ENCODE peak calls at places on chromosomes 16 and 17, in nine cellular contexts. S is cardiac fibroblast; M is fibroblast of the aortic adventitia; G is esophagus squamous epithelium; J is OCI-LY7; V is heart left ventricle; Q is CD4-positive, CD25-positive, alpha-beta regulatory T cell; I is brain microvascular endothelial cell; K is CD8-positive, alpha-beta T cell. R is an unnamed sample.

GRCh38 chr17:71765437-71765836 is 355.4 kb upstream of the SOX9 start:
- DNase-seq in S (no peak), Q (no peak), K (no peak), I (no peak), V (no peak), M (no peak), J (no peak), G (no peak), R (peak)

GRCh38 chr16:11914759-11915643 is 755 bp downstream of the GSPT1 start:
- DNase-seq in S (peak), J (peak), V (peak), G (no peak), M (peak), Q (peak), I (peak), K (peak), R (no peak)

GRCh38 chr17:8185580-8186445 is 4.2 kb downstream of the BORCS6 start:
- DNase-seq in K (peak), G (no peak), S (peak), I (peak), Q (peak), J (peak), M (peak), V (peak), R (no peak)

GRCh38 chr16:63530208-63530607 is 1494.0 kb upstream of the CDH8 start:
- DNase-seq in K (no peak), J (no peak), I (no peak), G (no peak), S (peak), Q (no peak), V (no peak), M (no peak), R (no peak)

GRCh38 chr17:76270127-76270592 is 5.0 kb downstream of the UBALD2 start:
- DNase-seq in V (no peak), Q (no peak), I (no peak), M (no peak), G (no peak), K (no peak), J (peak), S (no peak), R (no peak)

GRCh38 chr17:29376667-29377268 is 13.4 kb upstream of the TAOK1 start:
- DNase-seq in J (no peak), G (no peak), S (peak), Q (no peak), V (no peak), I (peak), K (no peak), M (peak), R (peak)

GRCh38 chr16:11355862-11356261 is 10.6 kb downstream of the RMI2 start:
- DNase-seq in I (no peak), G (no peak), K (no peak), Q (no peak), V (no peak), S (no peak), J (no peak), M (no peak), R (no peak)

GRCh38 chr17:12850996-12851395 is 61.7 kb downstream of the ARHGAP44 start:
- DNase-seq in V (no peak), S (no peak), Q (no peak), K (no peak), J (no peak), M (no peak), G (no peak), I (no peak), R (no peak)

GRCh38 chr17:50659220-50659619 is 24.5 kb downstream of the ABCC3 start:
- DNase-seq in S (no peak), I (no peak), M (no peak), G (no peak), K (no peak), Q (no peak), J (no peak), V (no peak), R (no peak)

GRCh38 chr17:49814781-49815496 is 26.5 kb downstream of the KAT7 start:
- DNase-seq in S (no peak), Q (no peak), J (no peak), V (no peak), G (no peak), K (no peak), M (no peak), I (no peak), R (no peak)

GRCh38 chr16:566475-567361 is at the start of gene NHLRC4:
- DNase-seq in G (no peak), V (peak), M (peak), I (peak), S (peak), K (peak), J (peak), Q (peak), R (no peak)

GRCh38 chr16:81493755-81494433 is 49.3 kb downstream of the CMIP start:
- DNase-seq in K (no peak), M (peak), Q (no peak), J (no peak), I (peak), V (no peak), S (peak), G (no peak), R (peak)

GRCh38 chr17:28908640-28909098 is 5.8 kb upstream of the DHRS13 start:
- DNase-seq in M (peak), Q (no peak), V (no peak), G (no peak), K (no peak), I (peak), J (no peak), S (peak), R (peak)

GRCh38 chr16:73056911-73057310 is 9.0 kb upstream of the ZFHX3 start:
- DNase-seq in K (no peak), I (no peak), G (no peak), M (peak), J (no peak), S (peak), Q (no peak), V (no peak), R (no peak)

GRCh38 chr17:81509048-81509686 is 3.4 kb downstream of the ACTG1 start:
- DNase-seq in M (no peak), I (no peak), G (no peak), V (no peak), S (peak), Q (no peak), J (peak), K (no peak), R (no peak)

GRCh38 chr17:1177099-1177996 is 2.4 kb downstream of the ABR start:
- DNase-seq in S (peak), Q (no peak), V (no peak), M (peak), K (no peak), J (no peak), G (no peak), I (no peak), R (no peak)

GRCh38 chr17:34764716-34765115 is 185.3 kb downstream of the TMEM132E start:
- DNase-seq in J (no peak), G (no peak), I (no peak), M (no peak), S (no peak), K (no peak), V (no peak), Q (no peak), R (no peak)

GRCh38 chr17:31693433-31694210 is 165.4 kb downstream of the COPRS start:
- DNase-seq in Q (no peak), S (peak), M (peak), G (no peak), J (no peak), I (no peak), V (no peak), K (no peak), R (no peak)

GRCh38 chr17:17071531-17072360 is 29.5 kb downstream of the MPRIP start:
- DNase-seq in S (no peak), K (no peak), M (no peak), G (no peak), J (no peak), V (peak), Q (no peak), I (no peak), R (no peak)

GRCh38 chr17:72661093-72661944 is 431.2 kb downstream of the SLC39A11 start:
- DNase-seq in J (no peak), Q (no peak), G (no peak), V (no peak), M (no peak), S (no peak), I (no peak), K (no peak), R (no peak)

GRCh38 chr17:49745175-49746139 is 18.5 kb downstream of the FAM117A start:
- DNase-seq in J (no peak), M (no peak), V (no peak), K (no peak), Q (no peak), S (no peak), G (no peak), I (no peak), R (no peak)

GRCh38 chr17:43467981-43468541 is 15.7 kb upstream of the DHX8 start:
- DNase-seq in M (peak), G (no peak), S (peak), J (no peak), Q (no peak), V (no peak), I (peak), K (no peak), R (peak)

GRCh38 chr17:77271421-77271820 is 130.7 kb downstream of the SEC14L1 start:
- DNase-seq in Q (no peak), S (no peak), G (no peak), K (no peak), J (no peak), I (no peak), M (no peak), V (no peak), R (no peak)

GRCh38 chr17:5031365-5032082 is 3.7 kb downstream of the SLC52A1 start:
- DNase-seq in K (peak), I (peak), S (peak), G (no peak), M (peak), V (peak), Q (peak), J (peak), R (peak)

GRCh38 chr16:57993452-57993851 is 7.0 kb downstream of the ZNF319 start:
- DNase-seq in G (no peak), J (no peak), V (no peak), I (no peak), Q (no peak), K (no peak), S (no peak), M (no peak), R (no peak)

GRCh38 chr17:34990921-34991365 is 10.6 kb downstream of the LIG3 start:
- DNase-seq in Q (no peak), I (no peak), M (no peak), G (no peak), J (no peak), K (no peak), S (peak), V (no peak), R (no peak)

GRCh38 chr16:69123894-69124293 is 8.5 kb downstream of the CHTF8 start:
- DNase-seq in S (peak), J (peak), V (no peak), K (peak), Q (peak), M (peak), I (peak), G (no peak), R (no peak)

GRCh38 chr16:86517033-86517432 is 6.7 kb downstream of the FOXF1 start:
- DNase-seq in Q (no peak), G (no peak), M (no peak), K (no peak), V (peak), S (no peak), J (no peak), I (no peak), R (no peak)

GRCh38 chr16:66130296-66130910 is 236.1 kb upstream of the CDH5 start:
- DNase-seq in V (no peak), G (no peak), M (peak), I (peak), J (no peak), Q (no peak), K (no peak), S (peak), R (no peak)

GRCh38 chr17:79871131-79871530 is 31.9 kb upstream of the CBX4 start:
- DNase-seq in K (no peak), I (no peak), Q (no peak), M (no peak), V (peak), J (no peak), S (no peak), G (no peak), R (no peak)

GRCh38 chr17:57431415-57431814 is 175.1 kb downstream of the MSI2 start:
- DNase-seq in K (no peak), S (no peak), G (no peak), Q (no peak), M (no peak), J (no peak), I (no peak), V (no peak), R (no peak)

GRCh38 chr17:36000730-36001108 is 634 bp downstream of the CCL15 start:
- DNase-seq in K (no peak), J (no peak), I (no peak), M (no peak), G (no peak), S (no peak), V (no peak), Q (no peak), R (no peak)

GRCh38 chr16:68445458-68445857 is 2.9 kb downstream of the SMPD3 start:
- DNase-seq in G (no peak), V (no peak), Q (no peak), J (peak), M (no peak), K (no peak), S (peak), I (peak), R (no peak)

GRCh38 chr16:4454618-4455017 is 19.8 kb downstream of the NMRAL1 start:
- DNase-seq in Q (no peak), J (no peak), K (no peak), G (no peak), I (no peak), S (no peak), V (no peak), M (no peak), R (no peak)

GRCh38 chr17:44564429-44564828 is 7.1 kb downstream of the FZD2 start:
- DNase-seq in I (no peak), J (no peak), M (no peak), S (no peak), G (no peak), V (no peak), Q (no peak), K (no peak), R (no peak)

GRCh38 chr17:81349397-81350319 is 45.6 kb upstream of the BAHCC1 start:
- DNase-seq in S (peak), M (peak), G (no peak), Q (no peak), J (no peak), V (no peak), I (no peak), K (no peak), R (peak)

GRCh38 chr17:31486351-31487062 is 95.0 kb downstream of the RAB11FIP4 start:
- DNase-seq in G (no peak), S (no peak), M (no peak), K (no peak), J (no peak), I (no peak), Q (no peak), V (peak), R (no peak)

GRCh38 chr17:17504341-17505140 is 8.3 kb upstream of the RASD1 start:
- DNase-seq in I (no peak), V (peak), Q (no peak), S (no peak), M (no peak), J (no peak), K (no peak), G (no peak), R (no peak)

GRCh38 chr17:8706431-8706830 is 38.2 kb downstream of the CCDC42 start:
- DNase-seq in S (no peak), I (no peak), V (no peak), K (no peak), J (no peak), G (no peak), M (no peak), Q (no peak), R (no peak)

GRCh38 chr16:1613728-1614225 is 1.6 kb downstream of the CRAMP1 start:
- DNase-seq in M (peak), S (no peak), V (no peak), Q (no peak), J (peak), G (no peak), K (no peak), I (peak), R (no peak)

GRCh38 chr16:1612320-1613111 is at the start of gene CRAMP1:
- DNase-seq in Q (peak), I (peak), G (no peak), S (no peak), K (no peak), J (peak), M (peak), V (peak), R (no peak)

GRCh38 chr16:1614226-1615102 is 2.3 kb downstream of the CRAMP1 start:
- DNase-seq in S (peak), V (peak), M (peak), Q (no peak), G (no peak), I (no peak), K (peak), J (peak), R (no peak)

GRCh38 chr16:1613240-1613639 is 1.1 kb downstream of the CRAMP1 start:
- DNase-seq in G (no peak), Q (no peak), S (no peak), V (no peak), J (peak), K (no peak), I (no peak), M (peak), R (no peak)

GRCh38 chr16:1615761-1616160 is 3.6 kb downstream of the CRAMP1 start:
- DNase-seq in I (no peak), M (peak), K (no peak), J (no peak), Q (no peak), V (no peak), G (no peak), S (no peak), R (no peak)
- H3K4me3 ChIP-seq in I (peak), M (peak), K (no peak), J (no peak), Q (no peak), V (peak), G (no peak), S (no peak), R (peak)

GRCh38 chr17:6485646-6486412 is 41.6 kb downstream of the PIMREG start:
- DNase-seq in I (no peak), K (no peak), V (no peak), Q (no peak), S (no peak), M (no peak), G (no peak), J (peak), R (no peak)
- H3K4me3 ChIP-seq in I (no peak), K (no peak), V (no peak), Q (no peak), S (no peak), M (no peak), G (no peak), J (no peak), R (no peak)

DNA sequence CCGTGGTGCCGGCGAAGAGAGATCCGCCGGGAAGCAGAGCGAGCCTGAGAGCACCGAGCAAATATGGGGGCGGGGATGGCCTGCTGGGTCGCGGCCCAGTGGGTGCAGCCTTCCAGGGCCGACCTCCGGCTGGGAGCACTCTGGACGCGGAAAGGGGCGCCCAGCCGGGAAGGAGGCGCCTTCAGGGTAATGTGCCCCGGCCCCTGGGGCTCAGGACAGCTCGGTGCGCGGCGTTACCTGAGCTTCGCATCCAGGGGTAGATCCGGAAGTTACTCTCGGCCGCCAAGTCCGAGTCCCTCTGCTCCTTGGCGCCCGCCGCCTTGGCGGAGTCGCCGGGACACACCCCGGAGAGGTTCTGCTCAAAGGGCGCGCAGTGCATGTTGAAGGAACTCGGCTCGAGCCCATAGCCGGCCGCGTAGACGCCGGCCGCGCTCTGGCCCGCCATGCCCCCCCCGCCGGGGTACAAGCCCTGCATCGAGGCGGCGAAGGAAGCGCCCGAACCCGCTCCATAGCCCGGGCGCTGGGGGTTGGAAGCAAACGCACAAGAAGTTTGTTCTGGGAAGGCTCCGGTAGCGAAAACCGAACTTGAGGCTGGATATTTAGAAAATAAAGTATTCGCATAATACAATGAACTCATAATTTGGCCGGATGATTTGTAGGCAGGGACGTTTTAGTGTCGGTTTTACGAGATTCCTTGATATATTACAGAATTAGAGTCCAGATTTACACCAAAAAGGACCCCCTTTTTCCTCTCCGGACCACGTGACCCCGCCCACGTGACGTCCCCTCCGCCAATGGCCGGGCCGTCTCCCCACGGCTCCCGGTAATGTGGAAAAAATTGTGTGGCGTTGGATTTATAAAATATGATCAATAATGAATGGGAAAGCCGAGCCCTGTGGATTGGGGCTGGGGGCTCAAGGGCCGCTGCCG is at the start of gene HOXB7:
- DNase-seq in G (no peak), V (no peak), Q (peak), K (peak), S (no peak), M (peak), I (no peak), J (peak), R (no peak)
- H3K4me3 ChIP-seq in G (peak), V (peak), Q (peak), K (peak), S (no peak), M (peak), I (peak), J (peak), R (peak)

GRCh38 chr17:39627170-39627716 is 491 bp downstream of the PPP1R1B start:
- DNase-seq in I (no peak), K (no peak), G (no peak), S (no peak), V (no peak), M (no peak), J (no peak), Q (no peak), R (no peak)

GRCh38 chr17:39626171-39626670 is 531 bp upstream of the PPP1R1B start:
- DNase-seq in Q (no peak), J (no peak), I (no peak), V (no peak), S (no peak), K (no peak), G (no peak), M (no peak), R (no peak)

GRCh38 chr17:39627717-39628516 is 1.2 kb downstream of the PPP1R1B start:
- DNase-seq in Q (no peak), J (no peak), I (no peak), M (no peak), K (no peak), G (no peak), S (no peak), V (no peak), R (no peak)

GRCh38 chr17:39625198-39625769 is 1.5 kb upstream of the PPP1R1B start:
- DNase-seq in V (no peak), G (no peak), S (peak), M (peak), J (no peak), Q (no peak), I (no peak), K (no peak), R (no peak)

GRCh38 chr17:39626671-39627169 is at the start of gene PPP1R1B:
- DNase-seq in M (no peak), G (no peak), S (no peak), Q (no peak), V (no peak), I (no peak), K (no peak), J (no peak), R (no peak)
- H3K4me3 ChIP-seq in M (peak), G (peak), S (peak), Q (no peak), V (peak), I (no peak), K (peak), J (no peak), R (peak)

GRCh38 chr17:2563543-2563942 is 29.9 kb upstream of the PAFAH1B1 start:
- DNase-seq in I (no peak), M (no peak), K (no peak), S (no peak), J (no peak), V (no peak), G (no peak), Q (no peak), R (no peak)
- H3K4me3 ChIP-seq in I (no peak), M (no peak), K (no peak), S (no peak), J (no peak), V (no peak), G (no peak), Q (no peak), R (no peak)

R was measured in skeletal muscle cell.